ENCODE peak calls at places on chromosome 13, in five cellular contexts. B is uterus; Z is CD8-positive, alpha-beta T cell; N is stomach; S is H1. H is an unnamed sample. For H3K9me3, the result is how much of the 10 kb centered on the place peaks cover.

GRCh38 chr13:25292301-25292700 is 5.0 kb upstream of the MTMR6 start:
- DNase-seq in B (no peak), N (no peak), S (no peak), Z (no peak), H (no peak)

GRCh38 chr13:75547917-75548316 is 1.7 kb upstream of the UCHL3 start:
- DNase-seq in S (no peak), N (no peak), Z (no peak), B (no peak), H (no peak)

GRCh38 chr13:30030141-30030750 is 179.8 kb upstream of the UBL3 start:
- DNase-seq in S (no peak), B (no peak), N (no peak), Z (no peak), H (no peak)

GRCh38 chr13:63421113-63421512 is 2005.5 kb upstream of the PCDH20 start:
- DNase-seq in B (no peak), S (no peak), N (no peak), Z (no peak), H (no peak)

GRCh38 chr13:113258655-113259054 is 38.4 kb upstream of the LAMP1 start:
- DNase-seq in S (no peak), Z (no peak), N (no peak), B (no peak), H (no peak)

GRCh38 chr13:40485611-40486517 is 180.6 kb downstream of the FOXO1 start:
- DNase-seq in Z (peak), N (no peak), S (no peak), B (no peak), H (no peak)

GRCh38 chr13:20901668-20902437 is 693 bp downstream of the XPO4 start:
- DNase-seq in Z (peak), B (no peak), N (no peak), S (no peak), H (no peak)

GRCh38 chr13:27203854-27204253 is 32.2 kb upstream of the USP12 start:
- DNase-seq in Z (no peak), B (no peak), S (no peak), N (no peak), H (no peak)

GRCh38 chr13:48750588-48751383 is 97.1 kb downstream of the CYSLTR2 start:
- DNase-seq in B (peak), S (no peak), N (no peak), Z (no peak), H (no peak)

GRCh38 chr13:101209206-101209893 is 207.0 kb downstream of the NALCN start:
- DNase-seq in Z (no peak), S (no peak), N (no peak), B (no peak), H (no peak)

GRCh38 chr13:111187879-111188643 is 73.0 kb downstream of the ARHGEF7 start:
- DNase-seq in S (no peak), B (no peak), N (no peak), Z (no peak), H (no peak)

DNA sequence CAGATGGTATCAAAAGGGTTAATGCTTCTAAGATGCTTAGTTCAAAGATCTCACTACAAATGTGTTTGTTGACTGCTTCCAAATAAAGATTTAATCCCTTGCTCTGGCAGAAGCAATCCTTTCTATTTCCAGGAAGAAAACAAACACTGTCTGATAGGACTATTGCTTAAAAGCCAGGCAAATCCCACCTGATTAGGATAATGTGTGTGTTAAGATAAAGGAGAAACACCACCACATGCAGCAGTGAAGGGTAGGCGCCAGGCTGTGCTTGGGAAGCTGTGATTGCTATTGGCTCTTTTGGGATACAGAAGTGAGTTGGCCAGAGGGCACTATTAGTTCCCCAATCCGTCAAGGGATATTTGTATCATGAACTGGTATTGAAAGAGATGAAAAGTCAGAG is 62.8 kb upstream of the LRCH1 start:
- DNase-seq in S (no peak), Z (no peak), B (no peak), N (no peak), H (no peak)
- H3K27ac ChIP-seq in S (no peak), Z (no peak), B (no peak), N (no peak), H (no peak)

DNA sequence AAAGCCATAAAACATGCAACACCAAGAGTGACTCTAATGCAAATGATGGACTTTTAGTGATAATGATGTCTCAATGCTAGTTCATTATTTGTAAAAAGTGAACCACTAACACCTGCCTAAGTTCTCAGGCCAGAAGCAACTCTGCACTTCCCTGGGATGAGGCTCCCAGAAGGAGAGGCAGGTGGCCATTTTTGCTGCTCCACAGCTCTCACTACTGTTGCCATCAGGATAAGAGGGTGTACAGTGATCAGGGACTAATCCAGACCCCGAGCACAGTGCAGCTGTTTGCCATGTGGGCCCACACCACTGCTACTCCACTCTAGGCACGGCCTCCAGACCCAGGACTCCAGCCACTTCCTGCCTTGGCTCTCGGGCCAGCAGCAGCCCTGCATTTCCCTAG is 828.3 kb upstream of the MIR17HG start:
- DNase-seq in S (no peak), Z (no peak), N (no peak), B (no peak), H (no peak)
- H3K9me3 ChIP-seq in S (under half), Z (under half), N (under half), B (under half), H (under half)

GRCh38 chr13:23980160-23980551 is 82.9 kb upstream of the C1QTNF9B start:
- DNase-seq in B (peak), N (peak), S (peak), Z (peak), H (peak)
- H3K27ac ChIP-seq in B (peak), N (peak), S (no peak), Z (peak), H (peak)

GRCh38 chr13:85386424-85386823 is 412.8 kb downstream of the SLITRK6 start:
- DNase-seq in Z (no peak), B (no peak), N (no peak), S (no peak), H (peak)

GRCh38 chr13:85379991-85380390 is 419.2 kb downstream of the SLITRK6 start:
- DNase-seq in Z (no peak), S (no peak), N (no peak), B (no peak), H (no peak)

GRCh38 chr13:85379433-85379832 is 419.8 kb downstream of the SLITRK6 start:
- DNase-seq in Z (no peak), N (no peak), S (no peak), B (no peak), H (no peak)

GRCh38 chr13:85381082-85381481 is 418.1 kb downstream of the SLITRK6 start:
- DNase-seq in Z (no peak), N (no peak), B (no peak), S (no peak), H (no peak)

GRCh38 chr13:85383291-85383690 is 415.9 kb downstream of the SLITRK6 start:
- DNase-seq in Z (no peak), B (no peak), N (no peak), S (no peak), H (no peak)
- H3K9me3 ChIP-seq in Z (under half), B (under half), N (under half), S (under half), H (under half)

GRCh38 chr13:106474906-106475305 is 60.6 kb downstream of the EFNB2 start:
- DNase-seq in Z (no peak), N (no peak), S (no peak), B (no peak), H (no peak)
- H3K27ac ChIP-seq in Z (no peak), N (no peak), S (no peak), B (no peak), H (no peak)

GRCh38 chr13:19085258-19085657 is 96.4 kb downstream of the TUBA3C start:
- DNase-seq in Z (no peak), B (no peak), S (no peak), N (no peak), H (no peak)
- H3K9me3 ChIP-seq in Z (under half), B (under half), S (half or more), N (under half), H (under half)

DNA sequence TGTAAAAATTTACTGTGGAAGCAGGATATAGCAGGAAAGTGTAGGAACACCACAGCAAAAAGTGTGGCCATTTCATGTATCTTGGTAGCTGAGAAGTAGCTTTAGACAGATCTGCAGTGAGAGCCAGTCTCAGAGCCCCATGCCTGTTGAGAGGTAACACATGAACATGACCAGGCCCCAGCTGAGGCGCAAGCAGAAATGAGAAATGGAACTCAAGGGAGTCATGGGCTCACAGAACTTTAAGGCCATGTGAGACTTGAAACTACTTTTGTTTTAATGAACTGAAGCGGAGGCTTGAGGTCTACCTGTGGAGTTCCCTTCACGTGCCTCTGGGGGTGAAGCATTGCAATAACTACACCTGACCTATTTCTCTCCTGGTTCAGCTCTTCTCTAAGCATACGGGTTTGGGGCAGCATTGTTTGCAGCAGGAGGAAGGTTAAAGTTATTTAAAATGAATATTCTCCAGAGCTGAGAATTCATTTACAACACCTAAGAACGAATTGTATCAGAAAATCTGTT is 3.3 kb downstream of the MYO16 start:
- DNase-seq in N (no peak), S (no peak), Z (no peak), B (no peak), H (no peak)
- H3K27ac ChIP-seq in N (no peak), S (no peak), Z (no peak), B (no peak), H (no peak)

GRCh38 chr13:51122868-51123267 is 11.8 kb upstream of the C13orf42 start:
- DNase-seq in Z (no peak), N (no peak), S (no peak), B (no peak), H (no peak)
- H3K9me3 ChIP-seq in Z (under half), N (under half), S (under half), B (under half), H (under half)

H was measured in SJSA1.